ENCODE peak calls at places on chromosomes 3 and 15, in eight cellular contexts. I, V, T, U, Y, M, P and H are unnamed samples.

GRCh38 chr3:72962317-72962716 is 34.3 kb upstream of the PPP4R2 start:
- DNase-seq in V (no peak), I (no peak), U (no peak), P (no peak), M (no peak), Y (no peak), T (no peak), H (no peak)

GRCh38 chr3:4645468-4645867 is 152.3 kb downstream of the ITPR1 start:
- DNase-seq in I (no peak), P (no peak), U (no peak), V (no peak), M (no peak), Y (no peak), T (no peak), H (no peak)

GRCh38 chr3:158330820-158331219 is 220.9 kb downstream of the RSRC1 start:
- DNase-seq in M (peak; percentile 12), V (peak; percentile 3), U (no peak), T (no peak), Y (peak; percentile 40), I (no peak), P (no peak), H (no peak)

GRCh38 chr15:59997070-59997701 is 6.9 kb upstream of the FOXB1 start:
- DNase-seq in Y (no peak), P (peak; percentile 30), M (no peak), I (peak; percentile 54), U (no peak), T (no peak), V (peak; percentile 41), H (no peak)

GRCh38 chr15:78927077-78927790 is 17.6 kb downstream of the CTSH start:
- DNase-seq in Y (no peak), I (no peak), P (no peak), M (no peak), V (no peak), U (no peak), T (no peak), H (no peak)

GRCh38 chr3:127574880-127575878 is 15.4 kb downstream of the TPRA1 start:
- DNase-seq in U (peak; percentile 83), P (peak; percentile 97), T (peak; percentile 79), Y (peak; percentile 87), I (peak; percentile 91), M (peak; percentile 92), V (peak; percentile 87), H (no peak)

GRCh38 chr3:82807781-82808180 is 1046.3 kb upstream of the GBE1 start:
- DNase-seq in T (no peak), Y (no peak), V (no peak), U (no peak), I (peak; percentile 57), M (no peak), P (no peak), H (no peak)

GRCh38 chr15:36826948-36827347 is 247.5 kb downstream of the CDIN1 start:
- DNase-seq in I (no peak), U (no peak), M (no peak), Y (no peak), T (no peak), V (peak; percentile 52), P (peak; percentile 8), H (no peak)

GRCh38 chr3:169945313-169945712 is 21.3 kb upstream of the SEC62 start:
- DNase-seq in Y (no peak), I (no peak), P (no peak), V (no peak), M (peak; percentile 42), U (no peak), T (peak; percentile 19), H (no peak)

GRCh38 chr15:50964075-50964474 is 55.6 kb downstream of the AP4E1 start:
- DNase-seq in P (no peak), I (no peak), M (no peak), T (no peak), U (no peak), V (no peak), Y (no peak), H (no peak)

GRCh38 chr3:194198938-194199337 is 63.0 kb downstream of the HES1 start:
- DNase-seq in I (no peak), T (no peak), V (no peak), Y (no peak), M (no peak), P (no peak), U (no peak), H (no peak)

GRCh38 chr3:57131210-57131588 is 34.0 kb downstream of the IL17RD start:
- DNase-seq in P (no peak), Y (no peak), I (no peak), T (no peak), U (no peak), V (no peak), M (no peak), H (no peak)

GRCh38 chr15:73838795-73839565 is 34.4 kb upstream of the TBC1D21 start:
- DNase-seq in P (peak; percentile 89), M (peak; percentile 19), U (peak; percentile 71), Y (no peak), V (no peak), T (peak; percentile 85), I (peak; percentile 82), H (no peak)

GRCh38 chr15:57217716-57218598 is 158.3 kb upstream of the CGNL1 start:
- DNase-seq in P (no peak), M (peak; percentile 48), T (no peak), V (no peak), U (no peak), I (no peak), Y (no peak), H (no peak)

GRCh38 chr3:187744169-187745151 is 808 bp downstream of the BCL6 start:
- DNase-seq in T (peak; percentile 48), P (peak; percentile 61), U (peak; percentile 62), M (peak; percentile 69), Y (peak; percentile 49), V (peak; percentile 72), I (peak; percentile 84), H (no peak)

GRCh38 chr3:2628117-2628516 is 482.1 kb downstream of the IL5RA start:
- DNase-seq in P (no peak), T (no peak), U (no peak), M (no peak), I (no peak), V (peak; percentile 27), Y (no peak), H (no peak)

GRCh38 chr3:150236683-150237082 is 171.4 kb upstream of the TSC22D2 start:
- DNase-seq in I (no peak), V (no peak), U (no peak), T (no peak), P (no peak), M (peak; percentile 50), Y (no peak), H (no peak)

GRCh38 chr15:100335335-100335999 is 6.3 kb downstream of the ADAMTS17 start:
- DNase-seq in Y (no peak), I (no peak), T (no peak), U (no peak), M (no peak), P (peak; percentile 85), V (no peak), H (no peak)

GRCh38 chr15:100334456-100334855 is 7.3 kb downstream of the ADAMTS17 start:
- DNase-seq in P (no peak), I (peak; percentile 70), U (no peak), Y (no peak), V (no peak), T (no peak), M (no peak), H (no peak)

GRCh38 chr15:100336061-100336460 is 5.7 kb downstream of the ADAMTS17 start:
- DNase-seq in V (no peak), P (no peak), Y (no peak), M (no peak), T (no peak), U (no peak), I (no peak), H (no peak)

GRCh38 chr15:100334015-100334414 is 7.8 kb downstream of the ADAMTS17 start:
- DNase-seq in P (no peak), Y (no peak), T (no peak), I (no peak), U (no peak), M (no peak), V (peak; percentile 77), H (no peak)

GRCh38 chr15:100334905-100335304 is 6.9 kb downstream of the ADAMTS17 start:
- DNase-seq in I (peak; percentile 56), U (no peak), M (no peak), T (no peak), V (peak; percentile 37), Y (no peak), P (peak; percentile 53), H (no peak)
- H3K27ac ChIP-seq in I (no peak overlapping the region), U (no peak overlapping the region), M (no peak overlapping the region), T (no peak overlapping the region), V (no peak overlapping the region), Y (no peak overlapping the region), P (no peak overlapping the region), H (no peak overlapping the region)

DNA sequence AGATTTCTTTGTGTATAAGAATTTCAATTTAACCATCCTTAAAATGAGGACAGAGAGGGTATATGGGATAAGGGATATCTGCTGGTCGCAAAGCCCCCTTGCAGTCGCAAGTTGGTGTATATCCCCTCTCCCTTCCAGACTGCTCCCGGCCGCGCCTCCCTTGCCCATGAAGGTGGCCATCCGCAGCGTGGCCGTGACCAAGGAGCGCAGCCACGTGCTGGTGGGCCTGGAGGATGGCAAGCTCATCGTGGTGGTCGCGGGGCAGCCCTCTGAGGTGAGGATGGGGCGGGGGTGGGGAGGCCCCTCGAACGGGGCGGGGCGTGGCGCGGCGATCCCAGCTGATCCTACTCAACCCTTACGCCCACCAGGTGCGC is 29.4 kb downstream of the NBEAL2 start:
- DNase-seq in Y (no peak), P (no peak), M (no peak), I (no peak), T (no peak), V (no peak), U (no peak), H (no peak)
- H3K4me3 ChIP-seq in Y (peak overlapping the region; percentile 53), P (peak overlapping the region; percentile 61), M (peak overlapping the region; percentile 65), I (peak overlapping the region; percentile 73), T (peak overlapping the region; percentile 75), V (no peak overlapping the region), U (peak overlapping the region; percentile 75), H (peak overlapping the region; percentile 55)

GRCh38 chr3:172208586-172209332 is 169.4 kb downstream of the FNDC3B start:
- DNase-seq in I (peak; percentile 68), U (peak; percentile 20), V (peak; percentile 79), Y (peak; percentile 28), P (no peak), M (peak; percentile 34), T (no peak), H (no peak)

GRCh38 chr3:172211123-172211522 is 171.7 kb downstream of the FNDC3B start:
- DNase-seq in I (no peak), U (no peak), V (no peak), M (no peak), Y (peak; percentile 25), P (no peak), T (no peak), H (no peak)

GRCh38 chr3:172209333-172210321 is 170.2 kb downstream of the FNDC3B start:
- DNase-seq in P (no peak), V (peak; percentile 58), Y (no peak), U (peak; percentile 53), I (peak; percentile 81), T (peak; percentile 64), M (no peak), H (no peak)

GRCh38 chr3:172213168-172213567 is 173.8 kb downstream of the FNDC3B start:
- DNase-seq in P (no peak), I (no peak), M (peak; percentile 42), T (no peak), V (no peak), Y (peak; percentile 81), U (no peak), H (no peak)

GRCh38 chr3:172210355-172210754 is 171.0 kb downstream of the FNDC3B start:
- DNase-seq in V (no peak), P (no peak), U (no peak), M (peak; percentile 47), Y (peak; percentile 35), I (no peak), T (no peak), H (no peak)
- H3K4me1 ChIP-seq in V (peaks cover 3% of the 10 kb centered on the region), P (peaks cover 13% of the 10 kb centered on the region), U (peaks cover 63% of the 10 kb centered on the region), M (peaks cover 37% of the 10 kb centered on the region), Y (peaks cover 15% of the 10 kb centered on the region), I (peaks cover 10% of the 10 kb centered on the region), T (peaks cover 66% of the 10 kb centered on the region), H (peaks cover 8% of the 10 kb centered on the region)

GRCh38 chr3:45676248-45677044 is 12.8 kb upstream of the SACM1L start:
- DNase-seq in V (no peak), P (no peak), T (no peak), U (no peak), M (no peak), Y (no peak), I (no peak), H (no peak)
- H3K27ac ChIP-seq in V (peak overlapping the region; percentile 18), P (no peak overlapping the region), T (peak overlapping the region; percentile 88), U (peak overlapping the region; percentile 82), M (peak overlapping the region; percentile 29), Y (peak overlapping the region; percentile 21), I (peak overlapping the region; percentile 8), H (no peak overlapping the region)